ENCODE peak calls at places on chromosomes 3 and 15, in seven cellular contexts. One of them, this sample, is unnamed.

GRCh38 chr15:84836859-84837258 is 19.7 kb downstream of the ALPK3 start:
- DNase-seq in hepatic stellate cell: no peak
- DNase-seq in iPS-NIHi11: no peak
- DNase-seq in heart left ventricle: no peak
- DNase-seq in AG09319: no peak
- DNase-seq in naive thymus-derived CD8-positive, alpha-beta T cell: no peak
- DNase-seq in activated CD8-positive, alpha-beta memory T cell treated with anti-CD3 and anti-CD28 coated beads for 1 hour: no peak
- DNase-seq in this sample: no peak

GRCh38 chr3:45541326-45542321 is 52.9 kb upstream of the LIMD1 start:
- DNase-seq in hepatic stellate cell: no peak
- DNase-seq in iPS-NIHi11: no peak
- DNase-seq in heart left ventricle: no peak
- DNase-seq in AG09319: no peak
- DNase-seq in naive thymus-derived CD8-positive, alpha-beta T cell: no peak
- DNase-seq in activated CD8-positive, alpha-beta memory T cell treated with anti-CD3 and anti-CD28 coated beads for 1 hour: no peak
- DNase-seq in this sample: no peak

GRCh38 chr15:63408514-63408913 is 26.9 kb upstream of the CA12 start:
- DNase-seq in hepatic stellate cell: no peak
- DNase-seq in iPS-NIHi11: no peak
- DNase-seq in heart left ventricle: no peak
- DNase-seq in AG09319: no peak
- DNase-seq in naive thymus-derived CD8-positive, alpha-beta T cell: no peak
- DNase-seq in activated CD8-positive, alpha-beta memory T cell treated with anti-CD3 and anti-CD28 coated beads for 1 hour: no peak
- DNase-seq in this sample: no peak

GRCh38 chr15:59696332-59696731 is 7.2 kb upstream of the BNIP2 start:
- DNase-seq in hepatic stellate cell: no peak
- DNase-seq in iPS-NIHi11: no peak
- DNase-seq in heart left ventricle: no peak
- DNase-seq in AG09319: no peak
- DNase-seq in naive thymus-derived CD8-positive, alpha-beta T cell: no peak
- DNase-seq in activated CD8-positive, alpha-beta memory T cell treated with anti-CD3 and anti-CD28 coated beads for 1 hour: no peak
- DNase-seq in this sample: no peak

GRCh38 chr15:62605292-62605691 is 437.3 kb upstream of the TPM1 start:
- DNase-seq in hepatic stellate cell: no peak
- DNase-seq in iPS-NIHi11: no peak
- DNase-seq in heart left ventricle: no peak
- DNase-seq in AG09319: no peak
- DNase-seq in naive thymus-derived CD8-positive, alpha-beta T cell: no peak
- DNase-seq in activated CD8-positive, alpha-beta memory T cell treated with anti-CD3 and anti-CD28 coated beads for 1 hour: no peak
- DNase-seq in this sample: no peak

GRCh38 chr3:10428393-10429091 is 76.8 kb downstream of the ATP2B2 start:
- DNase-seq in hepatic stellate cell: no peak
- DNase-seq in iPS-NIHi11: no peak
- DNase-seq in heart left ventricle: no peak
- DNase-seq in AG09319: no peak
- DNase-seq in naive thymus-derived CD8-positive, alpha-beta T cell: no peak
- DNase-seq in activated CD8-positive, alpha-beta memory T cell treated with anti-CD3 and anti-CD28 coated beads for 1 hour: no peak
- DNase-seq in this sample: no peak

GRCh38 chr3:52436500-52437106 is 8.3 kb downstream of the SEMA3G start:
- DNase-seq in hepatic stellate cell: no peak
- DNase-seq in iPS-NIHi11: no peak
- DNase-seq in heart left ventricle: peak
- DNase-seq in AG09319: peak
- DNase-seq in naive thymus-derived CD8-positive, alpha-beta T cell: no peak
- DNase-seq in activated CD8-positive, alpha-beta memory T cell treated with anti-CD3 and anti-CD28 coated beads for 1 hour: no peak
- DNase-seq in this sample: no peak

GRCh38 chr3:104952587-104952986 is 414.1 kb upstream of the ALCAM start:
- DNase-seq in hepatic stellate cell: peak
- DNase-seq in iPS-NIHi11: no peak
- DNase-seq in heart left ventricle: no peak
- DNase-seq in AG09319: peak
- DNase-seq in naive thymus-derived CD8-positive, alpha-beta T cell: no peak
- DNase-seq in activated CD8-positive, alpha-beta memory T cell treated with anti-CD3 and anti-CD28 coated beads for 1 hour: no peak
- DNase-seq in this sample: no peak

GRCh38 chr3:137771401-137772230 is 7.5 kb downstream of the SOX14 start:
- DNase-seq in hepatic stellate cell: no peak
- DNase-seq in iPS-NIHi11: no peak
- DNase-seq in heart left ventricle: no peak
- DNase-seq in AG09319: no peak
- DNase-seq in naive thymus-derived CD8-positive, alpha-beta T cell: no peak
- DNase-seq in activated CD8-positive, alpha-beta memory T cell treated with anti-CD3 and anti-CD28 coated beads for 1 hour: no peak
- DNase-seq in this sample: no peak

GRCh38 chr15:100463515-100463914 is 65.2 kb downstream of the CERS3 start:
- DNase-seq in hepatic stellate cell: no peak
- DNase-seq in iPS-NIHi11: no peak
- DNase-seq in heart left ventricle: no peak
- DNase-seq in AG09319: no peak
- DNase-seq in naive thymus-derived CD8-positive, alpha-beta T cell: no peak
- DNase-seq in activated CD8-positive, alpha-beta memory T cell treated with anti-CD3 and anti-CD28 coated beads for 1 hour: no peak
- DNase-seq in this sample: no peak